ENCODE peak calls at places on chromosomes 16 and 17, in six cellular contexts. One of them, this sample, is unnamed.

GRCh38 chr16:23785842-23786241 is 31.0 kb downstream of the CHP2 start:
- DNase-seq in memory B cell: no peak
- DNase-seq in mucosa of gallbladder: no peak
- DNase-seq in activated CD8-positive, alpha-beta memory T cell treated with anti-CD3 and anti-CD28 coated beads for 48 hours: no peak
- DNase-seq in activated T-cell treated with anti-CD3 and anti-CD28 coated beads for 4 hours: no peak
- DNase-seq in posterior vena cava: no peak
- DNase-seq in this sample: no peak

GRCh38 chr17:38464723-38465419 is 36.6 kb downstream of the ARHGAP23 start:
- DNase-seq in memory B cell: no peak
- DNase-seq in mucosa of gallbladder: peak
- DNase-seq in activated CD8-positive, alpha-beta memory T cell treated with anti-CD3 and anti-CD28 coated beads for 48 hours: no peak
- DNase-seq in activated T-cell treated with anti-CD3 and anti-CD28 coated beads for 4 hours: no peak
- DNase-seq in posterior vena cava: peak
- DNase-seq in this sample: peak

GRCh38 chr17:56596741-56597494 is 3.4 kb downstream of the NOG start:
- DNase-seq in memory B cell: no peak
- DNase-seq in mucosa of gallbladder: no peak
- DNase-seq in activated CD8-positive, alpha-beta memory T cell treated with anti-CD3 and anti-CD28 coated beads for 48 hours: no peak
- DNase-seq in activated T-cell treated with anti-CD3 and anti-CD28 coated beads for 4 hours: no peak
- DNase-seq in posterior vena cava: no peak
- DNase-seq in this sample: no peak

GRCh38 chr16:29664133-29664912 is 1.3 kb downstream of the SPN start:
- DNase-seq in memory B cell: no peak
- DNase-seq in mucosa of gallbladder: peak
- DNase-seq in activated CD8-positive, alpha-beta memory T cell treated with anti-CD3 and anti-CD28 coated beads for 48 hours: no peak
- DNase-seq in activated T-cell treated with anti-CD3 and anti-CD28 coated beads for 4 hours: no peak
- DNase-seq in posterior vena cava: peak
- DNase-seq in this sample: no peak

GRCh38 chr16:12729448-12729847 is 74.2 kb downstream of the CPPED1 start:
- DNase-seq in memory B cell: no peak
- DNase-seq in mucosa of gallbladder: no peak
- DNase-seq in activated CD8-positive, alpha-beta memory T cell treated with anti-CD3 and anti-CD28 coated beads for 48 hours: no peak
- DNase-seq in activated T-cell treated with anti-CD3 and anti-CD28 coated beads for 4 hours: no peak
- DNase-seq in posterior vena cava: no peak
- DNase-seq in this sample: peak

GRCh38 chr16:57987441-57988177 is 12.9 kb downstream of the ZNF319 start:
- DNase-seq in memory B cell: no peak
- DNase-seq in mucosa of gallbladder: no peak
- DNase-seq in activated CD8-positive, alpha-beta memory T cell treated with anti-CD3 and anti-CD28 coated beads for 48 hours: no peak
- DNase-seq in activated T-cell treated with anti-CD3 and anti-CD28 coated beads for 4 hours: no peak
- DNase-seq in posterior vena cava: peak
- DNase-seq in this sample: no peak

GRCh38 chr16:76182092-76182635 is 95.0 kb upstream of the CNTNAP4 start:
- DNase-seq in memory B cell: no peak
- DNase-seq in mucosa of gallbladder: no peak
- DNase-seq in activated CD8-positive, alpha-beta memory T cell treated with anti-CD3 and anti-CD28 coated beads for 48 hours: no peak
- DNase-seq in activated T-cell treated with anti-CD3 and anti-CD28 coated beads for 4 hours: no peak
- DNase-seq in posterior vena cava: no peak
- DNase-seq in this sample: no peak

GRCh38 chr16:88940196-88941050 is 36.6 kb downstream of the CBFA2T3 start:
- DNase-seq in memory B cell: no peak
- DNase-seq in mucosa of gallbladder: no peak
- DNase-seq in activated CD8-positive, alpha-beta memory T cell treated with anti-CD3 and anti-CD28 coated beads for 48 hours: no peak
- DNase-seq in activated T-cell treated with anti-CD3 and anti-CD28 coated beads for 4 hours: no peak
- DNase-seq in posterior vena cava: no peak
- DNase-seq in this sample: no peak

GRCh38 chr17:4600563-4600962 is 16.2 kb downstream of the SMTNL2 start:
- DNase-seq in memory B cell: no peak
- DNase-seq in mucosa of gallbladder: no peak
- DNase-seq in activated CD8-positive, alpha-beta memory T cell treated with anti-CD3 and anti-CD28 coated beads for 48 hours: no peak
- DNase-seq in activated T-cell treated with anti-CD3 and anti-CD28 coated beads for 4 hours: no peak
- DNase-seq in posterior vena cava: no peak
- DNase-seq in this sample: no peak

GRCh38 chr17:50203086-50203485 is 1.7 kb upstream of the COL1A1 start:
- DNase-seq in memory B cell: no peak
- DNase-seq in mucosa of gallbladder: no peak
- DNase-seq in activated CD8-positive, alpha-beta memory T cell treated with anti-CD3 and anti-CD28 coated beads for 48 hours: no peak
- DNase-seq in activated T-cell treated with anti-CD3 and anti-CD28 coated beads for 4 hours: no peak
- DNase-seq in posterior vena cava: peak
- DNase-seq in this sample: no peak

GRCh38 chr17:51435641-51436091 is 175.3 kb downstream of the UTP18 start:
- DNase-seq in memory B cell: no peak
- DNase-seq in mucosa of gallbladder: peak
- DNase-seq in activated CD8-positive, alpha-beta memory T cell treated with anti-CD3 and anti-CD28 coated beads for 48 hours: no peak
- DNase-seq in activated T-cell treated with anti-CD3 and anti-CD28 coated beads for 4 hours: no peak
- DNase-seq in posterior vena cava: no peak
- DNase-seq in this sample: no peak

GRCh38 chr17:57911834-57912673 is 43.2 kb downstream of the CUEDC1 start:
- DNase-seq in memory B cell: no peak
- DNase-seq in mucosa of gallbladder: peak
- DNase-seq in activated CD8-positive, alpha-beta memory T cell treated with anti-CD3 and anti-CD28 coated beads for 48 hours: no peak
- DNase-seq in activated T-cell treated with anti-CD3 and anti-CD28 coated beads for 4 hours: no peak
- DNase-seq in posterior vena cava: peak
- DNase-seq in this sample: peak

GRCh38 chr16:642189-643049 is 791 bp downstream of the MCRIP2 start:
- DNase-seq in memory B cell: no peak
- DNase-seq in mucosa of gallbladder: peak
- DNase-seq in activated CD8-positive, alpha-beta memory T cell treated with anti-CD3 and anti-CD28 coated beads for 48 hours: no peak
- DNase-seq in activated T-cell treated with anti-CD3 and anti-CD28 coated beads for 4 hours: no peak
- DNase-seq in posterior vena cava: no peak
- DNase-seq in this sample: no peak

GRCh38 chr17:72635034-72635654 is 457.3 kb downstream of the SLC39A11 start:
- DNase-seq in memory B cell: no peak
- DNase-seq in mucosa of gallbladder: no peak
- DNase-seq in activated CD8-positive, alpha-beta memory T cell treated with anti-CD3 and anti-CD28 coated beads for 48 hours: no peak
- DNase-seq in activated T-cell treated with anti-CD3 and anti-CD28 coated beads for 4 hours: no peak
- DNase-seq in posterior vena cava: no peak
- DNase-seq in this sample: no peak

GRCh38 chr16:53433509-53433908 is 762 bp upstream of the RBL2 start:
- DNase-seq in memory B cell: no peak
- DNase-seq in mucosa of gallbladder: no peak
- DNase-seq in activated CD8-positive, alpha-beta memory T cell treated with anti-CD3 and anti-CD28 coated beads for 48 hours: no peak
- DNase-seq in activated T-cell treated with anti-CD3 and anti-CD28 coated beads for 4 hours: no peak
- DNase-seq in posterior vena cava: no peak
- DNase-seq in this sample: no peak

GRCh38 chr17:78933959-78934568 is 8.9 kb upstream of the TIMP2 start:
- DNase-seq in memory B cell: no peak
- DNase-seq in mucosa of gallbladder: peak
- DNase-seq in activated CD8-positive, alpha-beta memory T cell treated with anti-CD3 and anti-CD28 coated beads for 48 hours: no peak
- DNase-seq in activated T-cell treated with anti-CD3 and anti-CD28 coated beads for 4 hours: no peak
- DNase-seq in posterior vena cava: peak
- DNase-seq in this sample: peak

GRCh38 chr17:75267146-75267402 is 4.0 kb downstream of the MIF4GD start:
- DNase-seq in memory B cell: no peak
- DNase-seq in mucosa of gallbladder: no peak
- DNase-seq in activated CD8-positive, alpha-beta memory T cell treated with anti-CD3 and anti-CD28 coated beads for 48 hours: no peak
- DNase-seq in activated T-cell treated with anti-CD3 and anti-CD28 coated beads for 4 hours: no peak
- DNase-seq in posterior vena cava: no peak
- DNase-seq in this sample: no peak

GRCh38 chr16:84739349-84740124 is 39.7 kb downstream of the USP10 start:
- DNase-seq in memory B cell: no peak
- DNase-seq in mucosa of gallbladder: no peak
- DNase-seq in activated CD8-positive, alpha-beta memory T cell treated with anti-CD3 and anti-CD28 coated beads for 48 hours: no peak
- DNase-seq in activated T-cell treated with anti-CD3 and anti-CD28 coated beads for 4 hours: no peak
- DNase-seq in posterior vena cava: no peak
- DNase-seq in this sample: peak

GRCh38 chr17:39400547-39401411 is 647 bp downstream of the FBXL20 start:
- DNase-seq in memory B cell: no peak
- DNase-seq in mucosa of gallbladder: peak
- DNase-seq in activated CD8-positive, alpha-beta memory T cell treated with anti-CD3 and anti-CD28 coated beads for 48 hours: no peak
- DNase-seq in activated T-cell treated with anti-CD3 and anti-CD28 coated beads for 4 hours: no peak
- DNase-seq in posterior vena cava: peak
- DNase-seq in this sample: peak

GRCh38 chr16:87686697-87687570 is 78.9 kb downstream of the KLHDC4 start:
- DNase-seq in memory B cell: no peak
- DNase-seq in mucosa of gallbladder: no peak
- DNase-seq in activated CD8-positive, alpha-beta memory T cell treated with anti-CD3 and anti-CD28 coated beads for 48 hours: no peak
- DNase-seq in activated T-cell treated with anti-CD3 and anti-CD28 coated beads for 4 hours: no peak
- DNase-seq in posterior vena cava: no peak
- DNase-seq in this sample: no peak

GRCh38 chr17:41625602-41626001 is 1.2 kb upstream of the KRT17 start:
- DNase-seq in memory B cell: no peak
- DNase-seq in mucosa of gallbladder: no peak
- DNase-seq in activated CD8-positive, alpha-beta memory T cell treated with anti-CD3 and anti-CD28 coated beads for 48 hours: no peak
- DNase-seq in activated T-cell treated with anti-CD3 and anti-CD28 coated beads for 4 hours: no peak
- DNase-seq in posterior vena cava: peak
- DNase-seq in this sample: peak

GRCh38 chr17:73316919-73317505 is 5.2 kb upstream of the CDC42EP4 start:
- DNase-seq in memory B cell: peak
- DNase-seq in mucosa of gallbladder: no peak
- DNase-seq in activated CD8-positive, alpha-beta memory T cell treated with anti-CD3 and anti-CD28 coated beads for 48 hours: no peak
- DNase-seq in activated T-cell treated with anti-CD3 and anti-CD28 coated beads for 4 hours: no peak
- DNase-seq in posterior vena cava: no peak
- DNase-seq in this sample: no peak

GRCh38 chr17:31250229-31250628 is 46.8 kb downstream of the OMG start:
- DNase-seq in memory B cell: no peak
- DNase-seq in mucosa of gallbladder: no peak
- DNase-seq in activated CD8-positive, alpha-beta memory T cell treated with anti-CD3 and anti-CD28 coated beads for 48 hours: no peak
- DNase-seq in activated T-cell treated with anti-CD3 and anti-CD28 coated beads for 4 hours: no peak
- DNase-seq in posterior vena cava: no peak
- DNase-seq in this sample: no peak

GRCh38 chr17:81487487-81488275 is 24.9 kb downstream of the ACTG1 start:
- DNase-seq in memory B cell: no peak
- DNase-seq in mucosa of gallbladder: peak
- DNase-seq in activated CD8-positive, alpha-beta memory T cell treated with anti-CD3 and anti-CD28 coated beads for 48 hours: no peak
- DNase-seq in activated T-cell treated with anti-CD3 and anti-CD28 coated beads for 4 hours: peak
- DNase-seq in posterior vena cava: peak
- DNase-seq in this sample: peak

GRCh38 chr17:79482719-79483118 is 128.1 kb downstream of the RBFOX3 start:
- DNase-seq in memory B cell: no peak
- DNase-seq in mucosa of gallbladder: no peak
- DNase-seq in activated CD8-positive, alpha-beta memory T cell treated with anti-CD3 and anti-CD28 coated beads for 48 hours: no peak
- DNase-seq in activated T-cell treated with anti-CD3 and anti-CD28 coated beads for 4 hours: no peak
- DNase-seq in posterior vena cava: no peak
- DNase-seq in this sample: no peak

GRCh38 chr17:49278076-49278475 is 47.5 kb upstream of the PHOSPHO1 start:
- DNase-seq in memory B cell: no peak
- DNase-seq in mucosa of gallbladder: no peak
- DNase-seq in activated CD8-positive, alpha-beta memory T cell treated with anti-CD3 and anti-CD28 coated beads for 48 hours: no peak
- DNase-seq in activated T-cell treated with anti-CD3 and anti-CD28 coated beads for 4 hours: no peak
- DNase-seq in posterior vena cava: peak
- DNase-seq in this sample: no peak

GRCh38 chr17:74119960-74120359 is 83.5 kb upstream of the RPL38 start:
- DNase-seq in memory B cell: no peak
- DNase-seq in mucosa of gallbladder: no peak
- DNase-seq in activated CD8-positive, alpha-beta memory T cell treated with anti-CD3 and anti-CD28 coated beads for 48 hours: no peak
- DNase-seq in activated T-cell treated with anti-CD3 and anti-CD28 coated beads for 4 hours: no peak
- DNase-seq in posterior vena cava: peak
- DNase-seq in this sample: no peak

GRCh38 chr16:68263559-68264127 is 683 bp upstream of the SLC7A6 start:
- DNase-seq in memory B cell: no peak
- DNase-seq in mucosa of gallbladder: no peak
- DNase-seq in activated CD8-positive, alpha-beta memory T cell treated with anti-CD3 and anti-CD28 coated beads for 48 hours: no peak
- DNase-seq in activated T-cell treated with anti-CD3 and anti-CD28 coated beads for 4 hours: no peak
- DNase-seq in posterior vena cava: no peak
- DNase-seq in this sample: no peak